ENCODE peak calls at places on chromosomes 6 and 20, in seven cellular contexts. U, C, M, H, Q, P and T are unnamed samples.

GRCh38 chr6:15399651-15400470 is 154.0 kb downstream of the JARID2 start:
- DNase-seq in M (peak), C (peak), U (no peak), H (peak), P (peak), Q (peak), T (peak)

GRCh38 chr6:30875244-30876038 is 8.9 kb upstream of the DDR1 start:
- DNase-seq in M (no peak), P (no peak), H (no peak), C (no peak), Q (no peak), U (no peak), T (peak)

GRCh38 chr6:39855356-39855995 is 63.3 kb downstream of the DAAM2 start:
- DNase-seq in M (peak), Q (no peak), C (peak), H (no peak), P (no peak), U (no peak), T (no peak)

GRCh38 chr6:56314683-56315523 is 67.5 kb upstream of the COL21A1 start:
- DNase-seq in P (peak), U (peak), M (peak), Q (no peak), C (peak), H (no peak), T (peak)

GRCh38 chr20:62266340-62266739 is 28.0 kb downstream of the OSBPL2 start:
- DNase-seq in U (peak), H (no peak), Q (no peak), C (no peak), P (no peak), M (peak), T (no peak)

GRCh38 chr20:44780226-44780625 is 30.1 kb downstream of the RIMS4 start:
- DNase-seq in C (peak), Q (no peak), P (no peak), H (no peak), M (peak), U (peak), T (peak)

GRCh38 chr6:78598966-78599365 is 268.4 kb upstream of the IRAK1BP1 start:
- DNase-seq in U (no peak), P (no peak), H (no peak), C (peak), M (peak), Q (no peak), T (no peak)

GRCh38 chr20:63823691-63824311 is 7.3 kb downstream of the ZBTB46 start:
- DNase-seq in Q (no peak), U (peak), P (no peak), M (no peak), H (no peak), C (no peak), T (no peak)

GRCh38 chr6:149642829-149643580 is 5.5 kb downstream of the KATNA1 start:
- DNase-seq in P (no peak), Q (no peak), H (no peak), U (no peak), C (peak), M (peak), T (no peak)

GRCh38 chr6:12654526-12654925 is 62.0 kb upstream of the PHACTR1 start:
- DNase-seq in C (no peak), P (no peak), U (no peak), H (no peak), Q (no peak), M (no peak), T (no peak)

GRCh38 chr20:45487231-45487635 is 17.7 kb downstream of the WFDC2 start:
- DNase-seq in M (no peak), P (no peak), C (no peak), U (peak), Q (peak), H (no peak), T (peak)

GRCh38 chr20:61572789-61573188 is 320.7 kb downstream of the CDH4 start:
- DNase-seq in C (no peak), P (no peak), M (no peak), H (no peak), U (no peak), Q (peak), T (no peak)

GRCh38 chr20:59134182-59134581 is 29.4 kb upstream of the ZNF831 start:
- DNase-seq in U (no peak), Q (no peak), C (no peak), P (no peak), H (no peak), M (no peak), T (no peak)

GRCh38 chr6:123329337-123329736 is 307.4 kb downstream of the TRDN start:
- DNase-seq in Q (no peak), C (no peak), H (no peak), P (no peak), U (no peak), M (no peak), T (no peak)

GRCh38 chr20:38165966-38166706 is 1.1 kb upstream of the TGM2 start:
- DNase-seq in M (no peak), H (no peak), C (no peak), Q (no peak), U (no peak), P (no peak), T (no peak)

DNA sequence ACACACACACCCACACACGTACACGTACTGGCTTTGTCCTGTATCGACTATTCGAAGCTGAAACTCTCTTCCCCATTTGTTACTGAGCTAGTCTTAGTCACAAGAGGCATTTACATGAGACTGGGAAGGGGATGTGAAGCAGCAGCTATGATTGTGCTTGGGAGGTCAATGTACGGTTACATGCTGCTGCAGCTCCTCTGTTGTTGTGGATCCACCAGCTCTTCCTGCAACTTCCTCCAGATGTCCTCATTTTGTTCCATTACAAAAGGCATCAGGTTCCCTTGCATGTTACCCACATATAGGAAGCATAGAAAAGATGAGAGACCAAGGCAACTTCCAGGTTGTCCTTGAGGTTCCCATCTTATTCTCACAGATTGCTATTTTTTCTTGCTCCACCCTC is 612.4 kb upstream of the IMPG1 start:
- DNase-seq in U (no peak), H (no peak), P (no peak), M (peak), Q (no peak), C (no peak), T (peak)
- TF ChIP-seq CTCF in U (no peak), H (no peak), P (no peak), M (no peak), Q (no peak), C (no peak), T (peak)

DNA sequence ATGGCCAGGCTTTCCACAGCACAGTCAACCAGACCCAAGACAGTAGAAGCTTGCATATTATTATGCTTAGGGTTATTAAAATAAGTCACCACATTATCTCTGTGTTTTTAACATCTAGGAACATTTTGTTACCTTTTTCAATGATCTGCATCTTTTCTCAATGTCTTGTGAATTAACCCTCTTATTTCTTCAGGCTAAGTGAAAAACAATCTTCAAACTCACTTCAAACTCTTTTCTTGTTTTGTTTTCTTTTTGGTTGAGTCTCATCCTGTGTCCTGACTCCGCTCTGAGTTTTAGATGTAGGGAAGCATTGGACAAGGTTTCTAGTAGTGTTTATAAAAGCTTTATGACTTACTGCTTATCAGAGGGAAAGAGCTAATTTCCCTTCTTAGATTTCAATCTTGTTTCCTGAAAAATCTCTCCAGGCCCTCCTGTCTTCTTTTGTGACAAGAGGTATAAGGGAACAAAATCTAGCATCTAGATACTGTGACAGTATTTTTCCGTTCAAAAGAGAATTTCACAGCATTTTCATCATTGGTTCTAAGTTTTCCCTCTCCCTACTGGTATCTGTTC is 26.2 kb downstream of the NOX3 start:
- DNase-seq in C (no peak), Q (no peak), U (no peak), H (no peak), M (no peak), P (no peak), T (no peak)
- TF ChIP-seq CTCF in C (no peak), Q (no peak), U (no peak), H (no peak), M (no peak), P (no peak), T (no peak)

GRCh38 chr20:9503530-9504251 is 10.7 kb upstream of the LAMP5 start:
- DNase-seq in C (no peak), U (no peak), P (no peak), M (peak), Q (no peak), H (no peak), T (peak)
- TF ChIP-seq CTCF in C (peak), U (no peak), P (no peak), M (peak), Q (no peak), H (no peak), T (peak)

DNA sequence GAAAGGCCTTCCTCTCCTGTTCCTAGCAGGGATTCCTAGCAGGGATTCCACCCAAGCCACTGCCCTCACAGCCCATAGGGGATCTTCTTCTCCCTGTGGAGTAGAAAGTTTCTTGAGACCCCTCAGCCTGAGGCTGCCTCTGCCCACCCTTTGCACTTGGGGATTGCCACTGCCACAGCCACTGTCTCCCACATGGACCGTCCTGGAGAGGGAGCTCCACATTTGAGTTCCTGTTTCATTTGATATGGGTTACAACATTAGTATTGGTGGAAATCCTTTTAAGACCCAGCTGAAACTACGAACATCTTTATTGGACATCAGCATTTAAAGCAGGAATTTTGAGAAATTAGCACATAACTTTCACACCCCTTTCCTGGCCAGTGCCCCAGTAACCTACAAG is 25.6 kb downstream of the HLA-G start:
- DNase-seq in P (no peak), M (no peak), Q (no peak), U (no peak), H (no peak), C (no peak), T (no peak)
- TF ChIP-seq CTCF in P (no peak), M (no peak), Q (no peak), U (peak), H (no peak), C (no peak), T (no peak)

GRCh38 chr20:43191946-43192847 is 2.5 kb upstream of the PTPRT start:
- DNase-seq in H (no peak), C (no peak), U (peak), Q (no peak), P (no peak), M (no peak), T (peak)
- TF ChIP-seq CTCF in H (no peak), C (peak), U (peak), Q (peak), P (no peak), M (peak), T (peak)

DNA sequence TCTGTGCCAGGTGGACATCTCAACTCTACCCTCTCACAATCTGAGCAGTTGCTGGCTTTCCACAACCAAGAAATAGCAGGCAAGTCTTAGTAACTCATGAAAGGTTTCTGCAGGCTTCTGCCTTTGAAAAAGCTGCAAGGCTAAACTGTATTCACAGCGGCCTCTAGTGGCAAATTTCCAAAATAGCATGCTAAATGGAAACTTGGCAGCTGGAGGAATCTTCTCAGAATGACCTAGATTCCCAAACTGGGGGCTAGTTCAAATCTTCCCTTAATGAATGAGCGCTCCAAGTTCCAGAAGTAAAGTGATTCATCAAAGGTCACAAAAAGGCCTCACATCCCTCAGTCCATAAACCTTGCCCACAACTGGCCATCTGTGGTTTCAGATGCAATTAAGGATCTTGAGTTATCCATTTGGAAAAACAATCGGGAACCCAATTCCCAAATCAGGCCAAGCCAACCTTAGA is 11.9 kb upstream of the CPNE5 start:
- DNase-seq in Q (no peak), P (peak), H (no peak), U (peak), M (peak), C (peak), T (peak)
- TF ChIP-seq CTCF in Q (peak), P (peak), H (peak), U (peak), M (peak), C (peak), T (peak)

DNA sequence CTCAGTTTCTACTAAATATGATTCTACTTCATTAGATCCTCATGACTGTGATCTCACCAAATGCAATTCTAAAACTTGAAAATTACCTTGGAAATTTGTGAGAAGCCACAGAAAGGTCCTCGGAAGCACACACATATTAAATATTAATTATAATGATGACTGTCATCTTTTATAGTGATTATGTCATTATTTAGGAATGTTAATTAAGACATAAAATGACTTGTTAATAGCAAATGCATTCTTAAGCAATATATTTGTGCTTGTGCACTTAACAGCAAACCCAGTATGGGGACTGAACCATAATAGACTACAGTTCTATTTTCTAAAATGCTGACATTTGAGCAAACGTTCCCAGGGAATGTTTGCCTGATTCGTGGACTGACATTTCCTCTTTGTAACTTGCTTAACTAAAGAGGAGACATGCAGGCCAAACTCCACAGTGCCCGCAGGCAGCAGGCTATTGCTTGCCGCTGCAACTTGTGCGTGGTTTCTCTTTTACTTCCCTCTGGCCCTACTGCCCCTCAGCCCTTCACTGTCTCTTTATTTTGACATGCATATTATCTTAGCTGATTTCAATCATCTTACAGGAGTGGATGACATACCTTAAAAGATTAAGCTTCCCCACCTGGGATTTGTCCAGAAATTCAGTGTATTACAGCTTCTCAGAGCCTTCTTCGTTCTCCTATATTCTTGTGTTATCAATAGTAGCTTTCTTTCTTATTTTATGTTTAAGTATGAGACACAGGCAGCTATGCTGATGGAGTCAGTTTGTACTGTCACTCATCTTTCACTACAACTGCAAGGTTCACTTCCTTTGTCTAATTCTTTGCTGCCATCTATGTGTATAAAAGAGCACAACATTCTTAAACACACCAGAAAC is 141.5 kb downstream of the GMDS start:
- DNase-seq in C (peak), H (no peak), M (peak), U (peak), Q (no peak), P (no peak), T (no peak)
- TF ChIP-seq CTCF in C (peak), H (no peak), M (peak), U (peak), Q (peak), P (peak), T (peak)

GRCh38 chr20:54197621-54198604 is 10.0 kb upstream of the PFDN4 start:
- DNase-seq in U (peak), C (peak), M (peak), H (no peak), Q (no peak), P (no peak), T (peak)
- TF ChIP-seq CTCF in U (peak), C (peak), M (peak), H (no peak), Q (peak), P (no peak), T (peak)